ENCODE peak calls at places on chromosome 9, in nine cellular contexts. I, S, L, B, C, G, J, Q and K are unnamed samples.
A peak's percentile ranks its signal among the peaks of the same experiment; 100 is the strongest.

GRCh38 chr9:120935383-120935857 is 8.8 kb upstream of the TRAF1 start:
- DNase-seq in I (peak; percentile 93), S (no peak), L (peak; percentile 92), B (peak; percentile 86), C (peak; percentile 96), G (peak; percentile 100), J (peak; percentile 97), Q (peak; percentile 98), K (peak; percentile 99)

GRCh38 chr9:101510344-101510940 is 23.2 kb upstream of the RNF20 start:
- DNase-seq in I (no peak), S (no peak), L (no peak), B (no peak), C (no peak), G (no peak), J (no peak), Q (no peak), K (no peak)

GRCh38 chr9:95089916-95090791 is 227.4 kb downstream of the FANCC start:
- DNase-seq in I (peak; percentile 79), S (no peak), L (no peak), B (no peak), C (no peak), G (no peak), J (no peak), Q (no peak), K (no peak)

GRCh38 chr9:72540348-72540873 is 19.0 kb downstream of the TMC1 start:
- DNase-seq in I (no peak), S (no peak), L (peak; percentile 87), B (peak; percentile 85), C (no peak), G (no peak), J (no peak), Q (peak; percentile 46), K (no peak)

GRCh38 chr9:20186231-20186630 is 397.4 kb upstream of the SLC24A2 start:
- DNase-seq in I (no peak), S (no peak), L (no peak), B (no peak), C (no peak), G (no peak), J (no peak), Q (no peak), K (no peak)

GRCh38 chr9:77019010-77019809 is at the start of gene FOXB2:
- DNase-seq in I (peak; percentile 61), S (no peak), L (no peak), B (no peak), C (no peak), G (no peak), J (no peak), Q (no peak), K (peak; percentile 77)

GRCh38 chr9:127927457-127928231 is 2.9 kb downstream of the PIP5KL1 start:
- DNase-seq in I (no peak), S (no peak), L (no peak), B (no peak), C (no peak), G (no peak), J (no peak), Q (peak; percentile 74), K (no peak)

GRCh38 chr9:127489471-127490115 is 38.3 kb downstream of the LRSAM1 start:
- DNase-seq in I (no peak), S (no peak), L (no peak), B (no peak), C (no peak), G (no peak), J (no peak), Q (no peak), K (no peak)

GRCh38 chr9:114770991-114771390 is 34.8 kb downstream of the TNFSF15 start:
- DNase-seq in I (no peak), S (no peak), L (no peak), B (no peak), C (no peak), G (no peak), J (no peak), Q (no peak), K (no peak)

GRCh38 chr9:136596630-136597031 is 50.8 kb upstream of the NOTCH1 start:
- DNase-seq in I (peak; percentile 51), S (no peak), L (no peak), B (no peak), C (no peak), G (no peak), J (no peak), Q (no peak), K (no peak)

GRCh38 chr9:132806723-132807421 is 71.2 kb downstream of the AK8 start:
- DNase-seq in I (no peak), S (no peak), L (peak; percentile 11), B (peak; percentile 8), C (no peak), G (peak; percentile 76), J (no peak), Q (no peak), K (peak; percentile 71)

GRCh38 chr9:92763721-92764380 is 782 bp downstream of the BICD2 start:
- DNase-seq in I (peak; percentile 88), S (no peak), L (no peak), B (peak; percentile 23), C (peak; percentile 44), G (peak; percentile 91), J (no peak), Q (no peak), K (no peak)

GRCh38 chr9:12816656-12817101 is 41.9 kb downstream of the LURAP1L start:
- DNase-seq in I (no peak), S (no peak), L (no peak), B (no peak), C (no peak), G (no peak), J (no peak), Q (no peak), K (no peak)

GRCh38 chr9:117189121-117189520 is 225.7 kb downstream of the ASTN2 start:
- DNase-seq in I (no peak), S (no peak), L (peak; percentile 1), B (peak; percentile 21), C (no peak), G (no peak), J (no peak), Q (no peak), K (no peak)

GRCh38 chr9:33946779-33947535 is 101.7 kb downstream of the UBAP2 start:
- DNase-seq in I (no peak), S (no peak), L (peak; percentile 99), B (peak; percentile 99), C (no peak), G (no peak), J (no peak), Q (no peak), K (no peak)

GRCh38 chr9:69299316-69299715 is 25.7 kb upstream of the ENTREP1 start:
- DNase-seq in I (no peak), S (no peak), L (no peak), B (no peak), C (no peak), G (no peak), J (no peak), Q (no peak), K (no peak)

GRCh38 chr9:133171161-133171955 is 7.6 kb upstream of the GBGT1 start:
- DNase-seq in I (no peak), S (no peak), L (no peak), B (no peak), C (no peak), G (peak; percentile 78), J (no peak), Q (no peak), K (no peak)

GRCh38 chr9:89952401-89952800 is 347.6 kb downstream of the GADD45G start:
- DNase-seq in I (no peak), S (no peak), L (peak; percentile 70), B (peak; percentile 86), C (no peak), G (no peak), J (no peak), Q (no peak), K (no peak)

GRCh38 chr9:19193029-19193324 is 37.5 kb upstream of the DENND4C start:
- DNase-seq in I (no peak), S (no peak), L (no peak), B (no peak), C (no peak), G (peak; percentile 72), J (no peak), Q (no peak), K (no peak)

GRCh38 chr9:130325921-130326320 is 60.4 kb downstream of the HMCN2 start:
- DNase-seq in I (no peak), S (no peak), L (no peak), B (no peak), C (no peak), G (no peak), J (no peak), Q (no peak), K (no peak)

GRCh38 chr9:130328349-130328801 is 62.8 kb downstream of the HMCN2 start:
- DNase-seq in I (no peak), S (no peak), L (peak; percentile 65), B (peak; percentile 52), C (no peak), G (peak; percentile 92), J (peak; percentile 61), Q (peak; percentile 39), K (no peak)

GRCh38 chr9:130329061-130329460 is 63.5 kb downstream of the HMCN2 start:
- DNase-seq in I (no peak), S (no peak), L (no peak), B (no peak), C (no peak), G (no peak), J (no peak), Q (no peak), K (no peak)

GRCh38 chr9:130327781-130328348 is 62.3 kb downstream of the HMCN2 start:
- DNase-seq in I (peak; percentile 77), S (no peak), L (peak; percentile 25), B (peak; percentile 72), C (no peak), G (no peak), J (peak; percentile 37), Q (peak; percentile 38), K (no peak)

GRCh38 chr9:130327070-130327780 is 61.7 kb downstream of the HMCN2 start:
- DNase-seq in I (no peak), S (no peak), L (no peak), B (no peak), C (no peak), G (no peak), J (no peak), Q (no peak), K (no peak)
- TF ChIP-seq CTCF in I (no peak), S (peak; percentile 57), L (peak; percentile 34), B (peak; percentile 10), C (no peak), G (no peak), J (no peak), Q (no peak), K (no peak)

GRCh38 chr9:130484362-130485072 is 39.8 kb downstream of the ASS1 start:
- DNase-seq in I (no peak), S (no peak), L (no peak), B (no peak), C (no peak), G (no peak), J (no peak), Q (no peak), K (no peak)
- TF ChIP-seq CTCF in I (no peak), S (no peak), L (no peak), B (no peak), C (no peak), G (no peak), J (no peak), Q (no peak), K (no peak)

GRCh38 chr9:16154570-16155078 is 601.8 kb downstream of the CCDC171 start:
- DNase-seq in I (peak; percentile 85), S (no peak), L (no peak), B (peak; percentile 64), C (peak; percentile 55), G (peak; percentile 85), J (no peak), Q (no peak), K (no peak)
- TF ChIP-seq CTCF in I (no peak), S (peak; percentile 70), L (no peak), B (peak; percentile 11), C (no peak), G (no peak), J (no peak), Q (no peak), K (peak; percentile 34)

GRCh38 chr9:124502711-124503702 is 4.2 kb downstream of the NR5A1 start:
- DNase-seq in I (peak; percentile 64), S (no peak), L (no peak), B (no peak), C (peak; percentile 23), G (no peak), J (no peak), Q (no peak), K (no peak)
- TF ChIP-seq CTCF in I (no peak), S (no peak), L (no peak), B (no peak), C (no peak), G (no peak), J (no peak), Q (no peak), K (no peak)